ENCODE peak calls at places on chromosomes 7 and 10, in nine cellular contexts. One of them, this sample, is unnamed.
A peak's percentile ranks its signal among the peaks of the same experiment; 100 is the strongest.

GRCh38 chr7:74013539-74014272 is 14.3 kb upstream of the ELN start:
- DNase-seq in upper lobe of right lung: no peak
- DNase-seq in PC-9: no peak
- DNase-seq in NCI-H460: no peak
- DNase-seq in cardiac fibroblast: no peak
- DNase-seq in stimulated activated CD8-positive, alpha-beta memory T cell treated with anti-CD3 and anti-CD28 coated beads, Interleukin-15, amount 100 ng/mL, for 4 hours: no peak
- DNase-seq in GM10248: no peak
- DNase-seq in thoracic aorta: peak; percentile 73
- DNase-seq in NAMALWA: no peak
- DNase-seq in this sample: no peak

GRCh38 chr10:12401466-12401865 is 52.1 kb downstream of the CAMK1D start:
- DNase-seq in upper lobe of right lung: no peak
- DNase-seq in NCI-H460: no peak
- DNase-seq in GM10248: no peak
- DNase-seq in thoracic aorta: no peak
- DNase-seq in cardiac fibroblast: no peak
- DNase-seq in stimulated activated CD8-positive, alpha-beta memory T cell treated with anti-CD3 and anti-CD28 coated beads, Interleukin-15, amount 100 ng/mL, for 4 hours: no peak
- DNase-seq in PC-9: no peak
- DNase-seq in NAMALWA: no peak
- DNase-seq in this sample: no peak

GRCh38 chr10:59736749-59737148 is 16.5 kb downstream of the MRLN start:
- DNase-seq in upper lobe of right lung: no peak
- DNase-seq in PC-9: no peak
- DNase-seq in NAMALWA: no peak
- DNase-seq in stimulated activated CD8-positive, alpha-beta memory T cell treated with anti-CD3 and anti-CD28 coated beads, Interleukin-15, amount 100 ng/mL, for 4 hours: no peak
- DNase-seq in cardiac fibroblast: no peak
- DNase-seq in NCI-H460: no peak
- DNase-seq in thoracic aorta: no peak
- DNase-seq in GM10248: no peak
- DNase-seq in this sample: no peak

GRCh38 chr7:128170461-128170860 is 70.6 kb upstream of the LEP start:
- DNase-seq in stimulated activated CD8-positive, alpha-beta memory T cell treated with anti-CD3 and anti-CD28 coated beads, Interleukin-15, amount 100 ng/mL, for 4 hours: no peak
- DNase-seq in NAMALWA: no peak
- DNase-seq in GM10248: no peak
- DNase-seq in upper lobe of right lung: no peak
- DNase-seq in thoracic aorta: no peak
- DNase-seq in PC-9: no peak
- DNase-seq in NCI-H460: no peak
- DNase-seq in cardiac fibroblast: no peak
- DNase-seq in this sample: no peak

GRCh38 chr10:50286517-50286916 is 35.2 kb upstream of the ASAH2 start:
- DNase-seq in cardiac fibroblast: peak; percentile 79
- DNase-seq in PC-9: no peak
- DNase-seq in NAMALWA: no peak
- DNase-seq in GM10248: no peak
- DNase-seq in NCI-H460: no peak
- DNase-seq in stimulated activated CD8-positive, alpha-beta memory T cell treated with anti-CD3 and anti-CD28 coated beads, Interleukin-15, amount 100 ng/mL, for 4 hours: no peak
- DNase-seq in upper lobe of right lung: no peak
- DNase-seq in thoracic aorta: no peak
- DNase-seq in this sample: no peak

GRCh38 chr7:123535517-123535916 is 1.1 kb upstream of the IQUB start:
- DNase-seq in NCI-H460: no peak
- DNase-seq in upper lobe of right lung: no peak
- DNase-seq in GM10248: no peak
- DNase-seq in PC-9: no peak
- DNase-seq in stimulated activated CD8-positive, alpha-beta memory T cell treated with anti-CD3 and anti-CD28 coated beads, Interleukin-15, amount 100 ng/mL, for 4 hours: no peak
- DNase-seq in NAMALWA: no peak
- DNase-seq in cardiac fibroblast: no peak
- DNase-seq in thoracic aorta: no peak
- DNase-seq in this sample: no peak

GRCh38 chr7:107661081-107661864 is 645 bp downstream of the SLC26A4 start:
- DNase-seq in stimulated activated CD8-positive, alpha-beta memory T cell treated with anti-CD3 and anti-CD28 coated beads, Interleukin-15, amount 100 ng/mL, for 4 hours: no peak
- DNase-seq in upper lobe of right lung: peak; percentile 78
- DNase-seq in GM10248: peak; percentile 44
- DNase-seq in cardiac fibroblast: peak; percentile 60
- DNase-seq in PC-9: peak; percentile 69
- DNase-seq in thoracic aorta: no peak
- DNase-seq in NCI-H460: peak; percentile 26
- DNase-seq in NAMALWA: no peak
- DNase-seq in this sample: peak; percentile 52

GRCh38 chr7:50792342-50793114 is 9.8 kb upstream of the GRB10 start:
- DNase-seq in stimulated activated CD8-positive, alpha-beta memory T cell treated with anti-CD3 and anti-CD28 coated beads, Interleukin-15, amount 100 ng/mL, for 4 hours: no peak
- DNase-seq in upper lobe of right lung: peak; percentile 68
- DNase-seq in GM10248: no peak
- DNase-seq in PC-9: peak; percentile 40
- DNase-seq in thoracic aorta: no peak
- DNase-seq in cardiac fibroblast: peak; percentile 63
- DNase-seq in NCI-H460: peak; percentile 22
- DNase-seq in NAMALWA: no peak
- DNase-seq in this sample: peak; percentile 65

GRCh38 chr10:93006435-93007039 is 54.1 kb upstream of the CYP26C1 start:
- DNase-seq in NCI-H460: peak; percentile 52
- DNase-seq in NAMALWA: peak; percentile 56
- DNase-seq in stimulated activated CD8-positive, alpha-beta memory T cell treated with anti-CD3 and anti-CD28 coated beads, Interleukin-15, amount 100 ng/mL, for 4 hours: no peak
- DNase-seq in cardiac fibroblast: peak; percentile 73
- DNase-seq in thoracic aorta: no peak
- DNase-seq in GM10248: peak; percentile 14
- DNase-seq in PC-9: no peak
- DNase-seq in upper lobe of right lung: no peak
- DNase-seq in this sample: peak; percentile 59

GRCh38 chr7:42869131-42870020 is 42.5 kb downstream of the C7orf25 start:
- DNase-seq in cardiac fibroblast: no peak
- DNase-seq in NAMALWA: no peak
- DNase-seq in stimulated activated CD8-positive, alpha-beta memory T cell treated with anti-CD3 and anti-CD28 coated beads, Interleukin-15, amount 100 ng/mL, for 4 hours: no peak
- DNase-seq in thoracic aorta: no peak
- DNase-seq in upper lobe of right lung: no peak
- DNase-seq in NCI-H460: no peak
- DNase-seq in GM10248: peak; percentile 70
- DNase-seq in PC-9: no peak
- DNase-seq in this sample: no peak

This sample was measured in astrocyte of the spinal cord.